ENCODE peak calls at places on chromosomes 13 and 19, in four cellular contexts. W, P, Q and F are unnamed samples.

GRCh38 chr19:14775855-14776254 is 2.5 kb downstream of the ADGRE2 start:
- ATAC-seq in W (no peak), P (no peak), Q (no peak), F (no peak)

GRCh38 chr13:29065142-29065541 is 245.0 kb downstream of the MTUS2 start:
- ATAC-seq in W (no peak), P (no peak), Q (no peak), F (no peak)

GRCh38 chr13:21466527-21466926 is 7.4 kb upstream of the ZDHHC20 start:
- ATAC-seq in W (no peak), P (no peak), Q (no peak), F (no peak)

GRCh38 chr19:14809272-14810057 is 25.5 kb downstream of the OR7A5 start:
- ATAC-seq in W (peak; percentile 63), P (peak; percentile 54), Q (no peak), F (no peak)

GRCh38 chr19:16106121-16106520 is 5.6 kb upstream of the RAB8A start:
- ATAC-seq in W (no peak), P (no peak), Q (no peak), F (no peak)

GRCh38 chr13:76798037-76798436 is 88.2 kb downstream of the KCTD12 start:
- ATAC-seq in W (no peak), P (peak; percentile 54), Q (no peak), F (no peak)

GRCh38 chr19:5130371-5131030 is 161.6 kb downstream of the KDM4B start:
- ATAC-seq in W (no peak), P (no peak), Q (no peak), F (no peak)

GRCh38 chr19:722553-723101 is 13.9 kb downstream of the PALM start:
- ATAC-seq in W (no peak), P (peak; percentile 57), Q (no peak), F (peak; percentile 34)

GRCh38 chr13:33349314-33349995 is 63.9 kb upstream of the STARD13 start:
- ATAC-seq in W (no peak), P (peak; percentile 43), Q (no peak), F (peak; percentile 0)

GRCh38 chr13:113559061-113559460 is 25.5 kb upstream of the TFDP1 start:
- ATAC-seq in W (no peak), P (no peak), Q (no peak), F (no peak)

GRCh38 chr13:23811366-23812027 is 77.7 kb downstream of the MIPEP start:
- ATAC-seq in W (no peak), P (no peak), Q (no peak), F (no peak)

GRCh38 chr13:106089251-106089940 is 446.1 kb downstream of the EFNB2 start:
- ATAC-seq in W (peak; percentile 26), P (no peak), Q (no peak), F (no peak)

GRCh38 chr13:106087201-106087600 is 448.3 kb downstream of the EFNB2 start:
- ATAC-seq in W (no peak), P (no peak), Q (no peak), F (no peak)

GRCh38 chr13:106083620-106084350 is 451.7 kb downstream of the EFNB2 start:
- ATAC-seq in W (no peak), P (peak; percentile 52), Q (no peak), F (no peak)

GRCh38 chr13:106088094-106088493 is 447.4 kb downstream of the EFNB2 start:
- ATAC-seq in W (no peak), P (no peak), Q (no peak), F (no peak)
- TF ChIP-seq CTCF in W (no peak), P (no peak), Q (no peak), F (no peak)

GRCh38 chr19:45927565-45928261 is 13.1 kb upstream of the NANOS2 start:
- ATAC-seq in W (peak; percentile 87), P (peak; percentile 94), Q (peak; percentile 85), F (peak; percentile 91)
- TF ChIP-seq CTCF in W (no peak), P (no peak), Q (no peak), F (no peak)

GRCh38 chr19:46616631-46617322 is 8.1 kb downstream of the PTGIR start:
- ATAC-seq in W (no peak), P (peak; percentile 40), Q (peak; percentile 56), F (no peak)
- TF ChIP-seq CTCF in W (no peak), P (peak; percentile 22), Q (peak; percentile 13), F (no peak)

GRCh38 chr19:31109626-31110025 is 239.6 kb downstream of the TSHZ3 start:
- ATAC-seq in W (no peak), P (no peak), Q (no peak), F (no peak)

GRCh38 chr19:31113250-31113685 is 236.0 kb downstream of the TSHZ3 start:
- ATAC-seq in W (no peak), P (no peak), Q (no peak), F (no peak)

GRCh38 chr19:31112158-31112557 is 237.1 kb downstream of the TSHZ3 start:
- ATAC-seq in W (no peak), P (no peak), Q (no peak), F (no peak)

GRCh38 chr19:31111741-31112140 is 237.5 kb downstream of the TSHZ3 start:
- ATAC-seq in W (no peak), P (no peak), Q (no peak), F (no peak)

GRCh38 chr19:31110331-31110730 is 238.9 kb downstream of the TSHZ3 start:
- ATAC-seq in W (no peak), P (peak; percentile 39), Q (no peak), F (no peak)
- TF ChIP-seq CTCF in W (no peak), P (no peak), Q (peak; percentile 10), F (no peak)

DNA sequence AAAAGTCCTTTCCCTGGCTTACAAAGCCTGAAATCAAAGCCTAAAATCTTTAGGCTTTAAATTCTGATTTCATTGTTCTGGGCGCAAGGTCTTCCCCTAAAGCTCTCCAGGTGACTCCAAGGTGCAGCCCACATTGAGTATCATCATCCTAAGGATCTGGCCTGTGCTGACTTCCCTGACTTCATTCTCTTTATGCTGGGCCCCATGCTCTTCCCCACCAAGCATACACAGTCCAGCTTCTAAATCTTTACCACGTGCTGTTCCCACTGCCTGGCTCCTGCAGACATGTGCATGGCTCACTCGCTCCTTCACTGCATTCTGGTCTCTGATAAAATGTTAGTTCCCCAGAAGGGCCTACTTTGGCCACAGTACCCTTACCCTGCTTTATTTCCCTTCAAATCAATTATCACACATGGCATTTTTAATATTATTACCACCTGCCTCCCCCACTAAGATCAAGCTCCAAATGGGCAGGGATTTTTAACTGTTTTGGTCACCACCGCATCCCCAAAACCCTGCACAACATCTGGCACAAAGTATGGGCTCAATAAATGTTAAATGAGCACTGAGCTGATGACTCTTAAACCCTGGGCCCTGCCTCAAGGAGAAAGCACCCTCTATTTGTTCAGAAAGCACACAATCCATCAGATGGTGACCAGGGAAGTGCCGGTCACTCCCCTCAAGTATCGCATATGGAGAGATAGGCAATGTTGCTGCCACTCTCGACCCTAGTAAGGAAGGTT is 3.3 kb downstream of the FBL start:
- ATAC-seq in W (no peak), P (no peak), Q (no peak), F (no peak)
- TF ChIP-seq CTCF in W (no peak), P (no peak), Q (no peak), F (no peak)